ENCODE peak calls at places on chromosomes 16 and 17, in five cellular contexts. One of them, this sample, is unnamed.

GRCh38 chr17:43768382-43768781 is 9.8 kb upstream of the SOST start:
- DNase-seq in heart right ventricle: peak; percentile 48
- DNase-seq in endodermal cell: peak; percentile 44
- DNase-seq in GM12878: no peak
- DNase-seq in colonic mucosa: peak; percentile 66
- DNase-seq in this sample: no peak

GRCh38 chr16:10368984-10369551 is 16.8 kb upstream of the ATF7IP2 start:
- DNase-seq in heart right ventricle: no peak
- DNase-seq in endodermal cell: peak; percentile 54
- DNase-seq in GM12878: no peak
- DNase-seq in colonic mucosa: no peak
- DNase-seq in this sample: peak; percentile 4

GRCh38 chr17:8904686-8905085 is 37.2 kb upstream of the PIK3R6 start:
- DNase-seq in heart right ventricle: no peak
- DNase-seq in endodermal cell: peak; percentile 28
- DNase-seq in GM12878: no peak
- DNase-seq in colonic mucosa: no peak
- DNase-seq in this sample: no peak

GRCh38 chr16:82882249-82882648 is 255.5 kb downstream of the CDH13 start:
- DNase-seq in heart right ventricle: peak; percentile 21
- DNase-seq in endodermal cell: no peak
- DNase-seq in GM12878: no peak
- DNase-seq in colonic mucosa: no peak
- DNase-seq in this sample: no peak

GRCh38 chr17:65523853-65524664 is 37.4 kb downstream of the AXIN2 start:
- DNase-seq in heart right ventricle: no peak
- DNase-seq in endodermal cell: no peak
- DNase-seq in GM12878: no peak
- DNase-seq in colonic mucosa: no peak
- DNase-seq in this sample: no peak

GRCh38 chr17:28582513-28582912 is 5.8 kb upstream of the ALDOC start:
- DNase-seq in heart right ventricle: no peak
- DNase-seq in endodermal cell: no peak
- DNase-seq in GM12878: no peak
- DNase-seq in colonic mucosa: no peak
- DNase-seq in this sample: no peak

GRCh38 chr16:59913666-59914065 is 1179.5 kb upstream of the GOT2 start:
- DNase-seq in heart right ventricle: no peak
- DNase-seq in endodermal cell: no peak
- DNase-seq in GM12878: no peak
- DNase-seq in colonic mucosa: no peak
- DNase-seq in this sample: no peak

GRCh38 chr17:80474231-80474932 is 2.0 kb downstream of the NPTX1 start:
- DNase-seq in heart right ventricle: no peak
- DNase-seq in endodermal cell: peak; percentile 72
- DNase-seq in GM12878: no peak
- DNase-seq in colonic mucosa: no peak
- DNase-seq in this sample: peak; percentile 71

GRCh38 chr17:48100160-48100559 is 1.1 kb downstream of the CBX1 start:
- DNase-seq in heart right ventricle: no peak
- DNase-seq in endodermal cell: no peak
- DNase-seq in GM12878: no peak
- DNase-seq in colonic mucosa: no peak
- DNase-seq in this sample: no peak
- H3K4me1 ChIP-seq in heart right ventricle: peaks cover 23% of the 10 kb centered on the region
- H3K4me1 ChIP-seq in endodermal cell: no peaks in the 10 kb centered on the region
- H3K4me1 ChIP-seq in GM12878: peaks cover 26% of the 10 kb centered on the region
- H3K4me1 ChIP-seq in colonic mucosa: peaks cover 5% of the 10 kb centered on the region
- H3K4me1 ChIP-seq in this sample: peaks cover 8% of the 10 kb centered on the region

DNA sequence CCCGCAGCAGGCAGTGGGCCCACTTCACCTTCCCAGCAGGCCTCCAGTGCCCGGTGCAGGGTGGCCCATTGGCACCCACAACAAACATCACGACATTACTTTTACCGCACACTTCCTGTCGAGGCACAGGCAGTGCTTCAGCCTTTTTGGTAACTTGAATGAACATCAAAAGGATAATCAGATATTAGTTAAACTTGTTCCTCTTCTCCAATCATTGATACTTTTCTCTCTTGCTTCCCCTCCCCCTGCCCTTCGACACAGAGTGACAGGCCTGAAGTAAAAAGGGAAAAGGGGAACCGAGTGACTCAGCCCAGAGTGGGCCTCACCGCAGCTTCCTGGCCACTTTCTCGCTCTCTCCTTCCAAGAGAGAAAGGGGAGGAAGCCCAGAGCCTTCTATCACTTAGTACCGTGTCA is 507.0 kb downstream of the MAF start:
- DNase-seq in heart right ventricle: no peak
- DNase-seq in endodermal cell: no peak
- DNase-seq in GM12878: no peak
- DNase-seq in colonic mucosa: peak; percentile 24
- DNase-seq in this sample: no peak
- H3K9me3 ChIP-seq in heart right ventricle: no peaks in the 10 kb centered on the region
- H3K9me3 ChIP-seq in endodermal cell: no peaks in the 10 kb centered on the region
- H3K9me3 ChIP-seq in GM12878: peaks cover 2% of the 10 kb centered on the region
- H3K9me3 ChIP-seq in colonic mucosa: no peaks in the 10 kb centered on the region
- H3K9me3 ChIP-seq in this sample: no peaks in the 10 kb centered on the region

DNA sequence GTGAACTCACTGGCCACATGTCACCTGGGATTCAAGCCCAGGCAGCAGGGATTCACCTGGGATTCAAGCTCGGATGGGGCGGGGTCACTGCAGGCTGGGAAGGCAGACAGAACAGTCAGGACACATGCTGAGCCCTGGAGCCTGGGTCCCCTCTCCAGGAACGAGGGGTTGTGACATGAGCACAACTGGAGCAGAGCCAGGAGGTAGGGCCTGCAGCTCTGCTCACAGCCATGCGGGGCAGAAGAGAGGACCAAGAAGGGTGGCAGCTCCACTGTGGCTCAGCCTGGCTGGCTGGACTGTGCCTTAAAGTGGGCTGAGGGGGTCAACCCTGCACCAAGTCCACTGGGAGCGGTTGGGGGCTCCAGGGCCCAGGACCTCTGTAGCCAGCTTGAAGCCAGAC is 150.1 kb downstream of the RAB11FIP4 start:
- DNase-seq in heart right ventricle: no peak
- DNase-seq in endodermal cell: peak; percentile 79
- DNase-seq in GM12878: no peak
- DNase-seq in colonic mucosa: no peak
- DNase-seq in this sample: no peak
- H3K4me1 ChIP-seq in heart right ventricle: no peaks in the 10 kb centered on the region
- H3K4me1 ChIP-seq in endodermal cell: no peaks in the 10 kb centered on the region
- H3K4me1 ChIP-seq in GM12878: peaks cover 22% of the 10 kb centered on the region
- H3K4me1 ChIP-seq in colonic mucosa: no peaks in the 10 kb centered on the region
- H3K4me1 ChIP-seq in this sample: no peaks in the 10 kb centered on the region

GRCh38 chr16:35754391-35755369 is 2295.3 kb downstream of the TP53TG3F start:
- DNase-seq in heart right ventricle: no peak
- DNase-seq in endodermal cell: no peak
- DNase-seq in GM12878: no peak
- DNase-seq in colonic mucosa: no peak
- DNase-seq in this sample: no peak
- H3K9me3 ChIP-seq in heart right ventricle: no peaks in the 10 kb centered on the region
- H3K9me3 ChIP-seq in endodermal cell: peaks cover 55% of the 10 kb centered on the region
- H3K9me3 ChIP-seq in GM12878: no peaks in the 10 kb centered on the region
- H3K9me3 ChIP-seq in colonic mucosa: peaks cover 10% of the 10 kb centered on the region
- H3K9me3 ChIP-seq in this sample: peaks cover 4% of the 10 kb centered on the region

GRCh38 chr17:77375108-77375507 is 234.3 kb downstream of the SEC14L1 start:
- DNase-seq in heart right ventricle: no peak
- DNase-seq in endodermal cell: no peak
- DNase-seq in GM12878: no peak
- DNase-seq in colonic mucosa: no peak
- DNase-seq in this sample: no peak
- H3K4me1 ChIP-seq in heart right ventricle: peaks cover 84% of the 10 kb centered on the region
- H3K4me1 ChIP-seq in endodermal cell: peaks cover 28% of the 10 kb centered on the region
- H3K4me1 ChIP-seq in GM12878: peaks cover 41% of the 10 kb centered on the region
- H3K4me1 ChIP-seq in colonic mucosa: peaks cover 23% of the 10 kb centered on the region
- H3K4me1 ChIP-seq in this sample: peaks cover 15% of the 10 kb centered on the region

DNA sequence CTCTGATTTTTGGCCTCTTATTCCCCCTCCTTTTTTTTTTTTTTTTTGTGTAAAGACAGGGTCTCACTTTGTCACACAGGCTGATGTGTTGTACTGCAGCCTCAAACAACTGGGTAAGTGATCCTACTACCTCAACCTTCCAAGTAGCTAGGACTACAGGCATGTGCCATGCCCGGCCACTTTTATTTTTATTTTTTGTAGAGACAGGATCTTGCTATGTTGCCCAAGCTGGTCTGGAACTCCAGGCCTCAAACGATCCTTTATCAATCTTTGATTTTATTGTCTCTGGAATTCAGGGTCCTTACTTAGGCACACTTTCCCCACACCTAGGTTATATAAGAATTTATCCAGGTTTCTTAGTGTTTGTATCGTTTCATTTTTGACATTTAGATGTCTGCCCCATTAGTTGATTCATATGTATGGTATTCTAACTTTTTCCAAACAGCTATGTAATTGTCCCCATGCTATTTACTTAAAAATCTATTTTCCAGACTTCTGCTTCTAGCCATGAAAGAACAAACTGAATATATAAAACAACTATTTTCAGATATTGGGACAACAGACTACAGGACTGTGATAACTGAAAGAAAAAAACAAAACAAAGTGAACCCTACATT is 13.9 kb downstream of the CMC2 start:
- DNase-seq in heart right ventricle: no peak
- DNase-seq in endodermal cell: no peak
- DNase-seq in GM12878: no peak
- DNase-seq in colonic mucosa: no peak
- DNase-seq in this sample: no peak
- H3K9me3 ChIP-seq in heart right ventricle: no peaks in the 10 kb centered on the region
- H3K9me3 ChIP-seq in endodermal cell: no peaks in the 10 kb centered on the region
- H3K9me3 ChIP-seq in GM12878: no peaks in the 10 kb centered on the region
- H3K9me3 ChIP-seq in colonic mucosa: no peaks in the 10 kb centered on the region
- H3K9me3 ChIP-seq in this sample: no peaks in the 10 kb centered on the region

GRCh38 chr16:56328276-56329022 is 96.9 kb downstream of the AMFR start:
- DNase-seq in heart right ventricle: no peak
- DNase-seq in endodermal cell: no peak
- DNase-seq in GM12878: no peak
- DNase-seq in colonic mucosa: no peak
- DNase-seq in this sample: no peak
- H3K4me1 ChIP-seq in heart right ventricle: peaks cover 5% of the 10 kb centered on the region
- H3K4me1 ChIP-seq in endodermal cell: no peaks in the 10 kb centered on the region
- H3K4me1 ChIP-seq in GM12878: no peaks in the 10 kb centered on the region
- H3K4me1 ChIP-seq in colonic mucosa: no peaks in the 10 kb centered on the region
- H3K4me1 ChIP-seq in this sample: no peaks in the 10 kb centered on the region

GRCh38 chr17:16551878-16552636 is 16.9 kb downstream of the ZNF287 start:
- DNase-seq in heart right ventricle: no peak
- DNase-seq in endodermal cell: no peak
- DNase-seq in GM12878: no peak
- DNase-seq in colonic mucosa: no peak
- DNase-seq in this sample: no peak
- H3K9me3 ChIP-seq in heart right ventricle: peaks cover 100% of the 10 kb centered on the region
- H3K9me3 ChIP-seq in endodermal cell: peaks cover 90% of the 10 kb centered on the region
- H3K9me3 ChIP-seq in GM12878: peaks cover 39% of the 10 kb centered on the region
- H3K9me3 ChIP-seq in colonic mucosa: peaks cover 10% of the 10 kb centered on the region
- H3K9me3 ChIP-seq in this sample: peaks cover 42% of the 10 kb centered on the region

GRCh38 chr16:73142995-73143394 is 95.1 kb upstream of the ZFHX3 start:
- DNase-seq in heart right ventricle: no peak
- DNase-seq in endodermal cell: no peak
- DNase-seq in GM12878: no peak
- DNase-seq in colonic mucosa: no peak
- DNase-seq in this sample: no peak
- H3K4me1 ChIP-seq in heart right ventricle: peaks cover 12% of the 10 kb centered on the region
- H3K4me1 ChIP-seq in endodermal cell: peaks cover 3% of the 10 kb centered on the region
- H3K4me1 ChIP-seq in GM12878: no peaks in the 10 kb centered on the region
- H3K4me1 ChIP-seq in colonic mucosa: no peaks in the 10 kb centered on the region
- H3K4me1 ChIP-seq in this sample: no peaks in the 10 kb centered on the region

This sample was measured in Caco-2.